ENCODE peak calls at places on chromosomes 16 and 17, in eight cellular contexts. One of them, this sample, is unnamed.

GRCh38 chr16:31700530-31701388 is 172.8 kb upstream of the ZNF267 start:
- DNase-seq in cardiac muscle cell: peak; percentile 90
- DNase-seq in breast epithelium: peak; percentile 84
- DNase-seq in left ventricle myocardium inferior: peak; percentile 82
- DNase-seq in GM12878: peak; percentile 67
- DNase-seq in stomach: peak; percentile 92
- DNase-seq in IMR-90: peak; percentile 49
- DNase-seq in PC-3: no peak
- DNase-seq in this sample: no peak

GRCh38 chr17:46865100-46865499 is 13.7 kb downstream of the WNT9B start:
- DNase-seq in cardiac muscle cell: peak; percentile 23
- DNase-seq in breast epithelium: no peak
- DNase-seq in left ventricle myocardium inferior: no peak
- DNase-seq in GM12878: no peak
- DNase-seq in stomach: no peak
- DNase-seq in IMR-90: peak; percentile 38
- DNase-seq in PC-3: no peak
- DNase-seq in this sample: peak; percentile 58

GRCh38 chr17:35496470-35497290 is 40.8 kb downstream of the SLFN12L start:
- DNase-seq in cardiac muscle cell: no peak
- DNase-seq in breast epithelium: no peak
- DNase-seq in left ventricle myocardium inferior: no peak
- DNase-seq in GM12878: no peak
- DNase-seq in stomach: no peak
- DNase-seq in IMR-90: no peak
- DNase-seq in PC-3: no peak
- DNase-seq in this sample: no peak

GRCh38 chr16:66359811-66360608 is 6.5 kb upstream of the CDH5 start:
- DNase-seq in cardiac muscle cell: no peak
- DNase-seq in breast epithelium: no peak
- DNase-seq in left ventricle myocardium inferior: peak; percentile 58
- DNase-seq in GM12878: no peak
- DNase-seq in stomach: no peak
- DNase-seq in IMR-90: no peak
- DNase-seq in PC-3: no peak
- DNase-seq in this sample: no peak

GRCh38 chr17:82582208-82582607 is 62.7 kb downstream of the FOXK2 start:
- DNase-seq in cardiac muscle cell: no peak
- DNase-seq in breast epithelium: no peak
- DNase-seq in left ventricle myocardium inferior: no peak
- DNase-seq in GM12878: no peak
- DNase-seq in stomach: no peak
- DNase-seq in IMR-90: peak; percentile 59
- DNase-seq in PC-3: no peak
- DNase-seq in this sample: no peak

GRCh38 chr17:19757536-19758180 is 9.6 kb upstream of the ALDH3A1 start:
- DNase-seq in cardiac muscle cell: no peak
- DNase-seq in breast epithelium: no peak
- DNase-seq in left ventricle myocardium inferior: no peak
- DNase-seq in GM12878: no peak
- DNase-seq in stomach: no peak
- DNase-seq in IMR-90: no peak
- DNase-seq in PC-3: no peak
- DNase-seq in this sample: no peak

GRCh38 chr17:17935321-17936271 is 36.6 kb downstream of the TOM1L2 start:
- DNase-seq in cardiac muscle cell: no peak
- DNase-seq in breast epithelium: no peak
- DNase-seq in left ventricle myocardium inferior: no peak
- DNase-seq in GM12878: no peak
- DNase-seq in stomach: no peak
- DNase-seq in IMR-90: peak; percentile 92
- DNase-seq in PC-3: peak; percentile 86
- DNase-seq in this sample: peak; percentile 87

GRCh38 chr16:314351-314750 is 31.4 kb downstream of the PDIA2 start:
- DNase-seq in cardiac muscle cell: no peak
- DNase-seq in breast epithelium: no peak
- DNase-seq in left ventricle myocardium inferior: no peak
- DNase-seq in GM12878: no peak
- DNase-seq in stomach: no peak
- DNase-seq in IMR-90: no peak
- DNase-seq in PC-3: no peak
- DNase-seq in this sample: no peak

GRCh38 chr17:38451840-38452529 is 23.7 kb downstream of the ARHGAP23 start:
- DNase-seq in cardiac muscle cell: no peak
- DNase-seq in breast epithelium: no peak
- DNase-seq in left ventricle myocardium inferior: no peak
- DNase-seq in GM12878: no peak
- DNase-seq in stomach: no peak
- DNase-seq in IMR-90: peak; percentile 94
- DNase-seq in PC-3: no peak
- DNase-seq in this sample: peak; percentile 83

GRCh38 chr17:56880571-56880970 is 33.3 kb downstream of the TRIM25 start:
- DNase-seq in cardiac muscle cell: no peak
- DNase-seq in breast epithelium: no peak
- DNase-seq in left ventricle myocardium inferior: no peak
- DNase-seq in GM12878: no peak
- DNase-seq in stomach: no peak
- DNase-seq in IMR-90: no peak
- DNase-seq in PC-3: no peak
- DNase-seq in this sample: no peak

GRCh38 chr16:54268340-54268739 is 18.2 kb downstream of the IRX3 start:
- DNase-seq in cardiac muscle cell: no peak
- DNase-seq in breast epithelium: no peak
- DNase-seq in left ventricle myocardium inferior: no peak
- DNase-seq in GM12878: no peak
- DNase-seq in stomach: no peak
- DNase-seq in IMR-90: no peak
- DNase-seq in PC-3: no peak
- DNase-seq in this sample: no peak

GRCh38 chr16:15772579-15773293 is 84.1 kb downstream of the MYH11 start:
- DNase-seq in cardiac muscle cell: no peak
- DNase-seq in breast epithelium: no peak
- DNase-seq in left ventricle myocardium inferior: no peak
- DNase-seq in GM12878: no peak
- DNase-seq in stomach: no peak
- DNase-seq in IMR-90: no peak
- DNase-seq in PC-3: peak; percentile 2
- DNase-seq in this sample: no peak

GRCh38 chr17:79664925-79665738 is 54.3 kb upstream of the RBFOX3 start:
- DNase-seq in cardiac muscle cell: peak; percentile 5
- DNase-seq in breast epithelium: peak; percentile 81
- DNase-seq in left ventricle myocardium inferior: peak; percentile 75
- DNase-seq in GM12878: no peak
- DNase-seq in stomach: peak; percentile 93
- DNase-seq in IMR-90: no peak
- DNase-seq in PC-3: peak; percentile 83
- DNase-seq in this sample: no peak

GRCh38 chr17:58249270-58250133 is 11.1 kb downstream of the LPO start:
- DNase-seq in cardiac muscle cell: peak; percentile 70
- DNase-seq in breast epithelium: peak; percentile 63
- DNase-seq in left ventricle myocardium inferior: peak; percentile 64
- DNase-seq in GM12878: no peak
- DNase-seq in stomach: peak; percentile 66
- DNase-seq in IMR-90: peak; percentile 31
- DNase-seq in PC-3: peak; percentile 58
- DNase-seq in this sample: no peak

GRCh38 chr17:65050438-65050837 is 6.1 kb downstream of the GNA13 start:
- DNase-seq in cardiac muscle cell: no peak
- DNase-seq in breast epithelium: no peak
- DNase-seq in left ventricle myocardium inferior: no peak
- DNase-seq in GM12878: no peak
- DNase-seq in stomach: no peak
- DNase-seq in IMR-90: no peak
- DNase-seq in PC-3: no peak
- DNase-seq in this sample: no peak

GRCh38 chr17:65048441-65048840 is 8.1 kb downstream of the GNA13 start:
- DNase-seq in cardiac muscle cell: no peak
- DNase-seq in breast epithelium: no peak
- DNase-seq in left ventricle myocardium inferior: no peak
- DNase-seq in GM12878: no peak
- DNase-seq in stomach: no peak
- DNase-seq in IMR-90: peak; percentile 34
- DNase-seq in PC-3: no peak
- DNase-seq in this sample: no peak

GRCh38 chr17:65046236-65046635 is 10.3 kb downstream of the GNA13 start:
- DNase-seq in cardiac muscle cell: no peak
- DNase-seq in breast epithelium: no peak
- DNase-seq in left ventricle myocardium inferior: no peak
- DNase-seq in GM12878: no peak
- DNase-seq in stomach: no peak
- DNase-seq in IMR-90: no peak
- DNase-seq in PC-3: no peak
- DNase-seq in this sample: no peak

GRCh38 chr17:65049085-65049756 is 7.3 kb downstream of the GNA13 start:
- DNase-seq in cardiac muscle cell: no peak
- DNase-seq in breast epithelium: no peak
- DNase-seq in left ventricle myocardium inferior: no peak
- DNase-seq in GM12878: no peak
- DNase-seq in stomach: no peak
- DNase-seq in IMR-90: no peak
- DNase-seq in PC-3: no peak
- DNase-seq in this sample: no peak

DNA sequence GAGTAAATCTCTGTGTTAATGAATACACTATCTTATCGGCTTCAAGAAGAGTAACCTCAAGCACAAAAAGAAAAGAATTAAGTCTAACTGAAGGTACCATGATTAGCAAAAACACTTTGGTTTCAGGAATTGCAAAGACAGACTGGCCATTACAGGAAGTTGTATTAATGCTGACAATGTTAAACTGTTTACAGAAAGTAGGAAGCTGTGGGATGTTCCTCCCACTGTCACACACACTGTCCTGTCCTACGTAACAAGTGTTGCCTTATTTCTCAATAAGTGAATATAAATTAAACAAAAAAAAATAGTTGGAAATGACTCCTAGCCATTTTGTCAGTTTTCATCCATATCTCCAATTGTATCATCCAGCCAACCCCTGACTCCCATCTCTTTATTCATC is 8.6 kb downstream of the GNA13 start:
- DNase-seq in cardiac muscle cell: no peak
- DNase-seq in breast epithelium: no peak
- DNase-seq in left ventricle myocardium inferior: no peak
- DNase-seq in GM12878: no peak
- DNase-seq in stomach: no peak
- DNase-seq in IMR-90: peak; percentile 36
- DNase-seq in PC-3: no peak
- DNase-seq in this sample: no peak
- H3K36me3 ChIP-seq in cardiac muscle cell: peaks cover 30% of the 10 kb centered on the region
- H3K36me3 ChIP-seq in breast epithelium: no peaks in the 10 kb centered on the region
- H3K36me3 ChIP-seq in left ventricle myocardium inferior: peaks cover 38% of the 10 kb centered on the region
- H3K36me3 ChIP-seq in GM12878: peaks cover 5% of the 10 kb centered on the region
- H3K36me3 ChIP-seq in stomach: peaks cover 10% of the 10 kb centered on the region
- H3K36me3 ChIP-seq in IMR-90: peaks cover 42% of the 10 kb centered on the region
- H3K36me3 ChIP-seq in PC-3: peaks cover 55% of the 10 kb centered on the region
- H3K36me3 ChIP-seq in this sample: peaks cover 4% of the 10 kb centered on the region

DNA sequence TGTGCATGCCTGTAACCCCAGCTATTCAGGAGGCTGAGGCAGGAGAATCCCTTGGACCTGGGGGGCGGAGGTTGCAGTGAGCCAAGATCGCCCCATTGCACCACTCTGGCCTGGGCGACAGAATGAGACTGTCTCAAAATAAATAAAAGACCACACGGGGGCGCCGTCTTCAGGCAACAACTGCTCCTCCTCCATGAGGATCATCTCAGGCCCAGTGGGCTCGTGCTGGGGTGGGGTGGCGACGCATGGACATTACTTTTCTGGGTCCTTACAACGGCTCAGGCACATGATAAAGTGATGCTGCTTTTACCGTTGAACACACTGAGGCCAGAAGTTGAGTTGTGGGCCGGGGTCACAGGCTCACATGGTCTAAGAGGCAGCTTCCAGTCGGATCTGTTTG is 56.2 kb downstream of the PRMT7 start:
- DNase-seq in cardiac muscle cell: peak; percentile 72
- DNase-seq in breast epithelium: no peak
- DNase-seq in left ventricle myocardium inferior: no peak
- DNase-seq in GM12878: no peak
- DNase-seq in stomach: peak; percentile 48
- DNase-seq in IMR-90: peak; percentile 9
- DNase-seq in PC-3: peak; percentile 35
- DNase-seq in this sample: no peak
- TF ChIP-seq CTCF in cardiac muscle cell: peak; percentile 32
- TF ChIP-seq CTCF in breast epithelium: no peak
- TF ChIP-seq CTCF in left ventricle myocardium inferior: peak; percentile 48
- TF ChIP-seq CTCF in GM12878: peak; percentile 41
- TF ChIP-seq CTCF in stomach: peak; percentile 11
- TF ChIP-seq CTCF in IMR-90: peak; percentile 47
- TF ChIP-seq CTCF in PC-3: peak; percentile 37
- TF ChIP-seq CTCF in this sample: peak; percentile 48

GRCh38 chr17:823501-823902 is 41.3 kb downstream of the MRM3 start:
- DNase-seq in cardiac muscle cell: no peak
- DNase-seq in breast epithelium: no peak
- DNase-seq in left ventricle myocardium inferior: no peak
- DNase-seq in GM12878: peak; percentile 52
- DNase-seq in stomach: no peak
- DNase-seq in IMR-90: no peak
- DNase-seq in PC-3: no peak
- DNase-seq in this sample: no peak
- H3K36me3 ChIP-seq in cardiac muscle cell: peaks cover 26% of the 10 kb centered on the region
- H3K36me3 ChIP-seq in breast epithelium: no peaks in the 10 kb centered on the region
- H3K36me3 ChIP-seq in left ventricle myocardium inferior: peaks cover 36% of the 10 kb centered on the region
- H3K36me3 ChIP-seq in GM12878: no peaks in the 10 kb centered on the region
- H3K36me3 ChIP-seq in stomach: peaks cover 11% of the 10 kb centered on the region
- H3K36me3 ChIP-seq in IMR-90: peaks cover 49% of the 10 kb centered on the region
- H3K36me3 ChIP-seq in PC-3: no peaks in the 10 kb centered on the region
- H3K36me3 ChIP-seq in this sample: peaks cover 27% of the 10 kb centered on the region

GRCh38 chr17:78281249-78281865 is 49.9 kb downstream of the TMEM235 start:
- DNase-seq in cardiac muscle cell: no peak
- DNase-seq in breast epithelium: no peak
- DNase-seq in left ventricle myocardium inferior: no peak
- DNase-seq in GM12878: no peak
- DNase-seq in stomach: no peak
- DNase-seq in IMR-90: peak; percentile 22
- DNase-seq in PC-3: no peak
- DNase-seq in this sample: no peak
- TF ChIP-seq CTCF in cardiac muscle cell: no peak
- TF ChIP-seq CTCF in breast epithelium: no peak
- TF ChIP-seq CTCF in left ventricle myocardium inferior: no peak
- TF ChIP-seq CTCF in GM12878: no peak
- TF ChIP-seq CTCF in stomach: no peak
- TF ChIP-seq CTCF in IMR-90: no peak
- TF ChIP-seq CTCF in PC-3: no peak
- TF ChIP-seq CTCF in this sample: no peak

DNA sequence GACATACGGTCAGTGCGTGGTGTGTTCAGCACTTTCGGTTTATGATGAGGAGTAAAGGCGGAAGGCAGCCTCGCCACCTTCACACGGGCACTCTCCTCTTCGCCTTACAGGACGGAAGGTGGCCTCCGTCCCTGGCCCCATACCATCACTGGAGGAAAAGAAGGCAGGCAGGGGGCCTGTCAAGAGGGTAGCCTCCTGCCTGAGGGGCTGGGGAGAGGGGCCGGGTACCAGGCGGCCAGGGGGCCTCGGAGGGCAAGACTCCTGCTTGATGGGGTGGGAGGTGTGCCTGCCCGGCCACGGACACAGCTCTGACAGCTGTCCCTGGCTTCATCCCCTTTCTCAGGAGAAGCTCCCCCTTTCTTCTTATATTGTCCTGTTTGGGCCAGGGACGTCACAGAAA is 15.6 kb upstream of the SLC38A8 start:
- DNase-seq in cardiac muscle cell: no peak
- DNase-seq in breast epithelium: no peak
- DNase-seq in left ventricle myocardium inferior: no peak
- DNase-seq in GM12878: no peak
- DNase-seq in stomach: no peak
- DNase-seq in IMR-90: no peak
- DNase-seq in PC-3: no peak
- DNase-seq in this sample: no peak
- H3K36me3 ChIP-seq in cardiac muscle cell: peaks cover 34% of the 10 kb centered on the region
- H3K36me3 ChIP-seq in breast epithelium: peaks cover 12% of the 10 kb centered on the region
- H3K36me3 ChIP-seq in left ventricle myocardium inferior: peaks cover 82% of the 10 kb centered on the region
- H3K36me3 ChIP-seq in GM12878: peaks cover 33% of the 10 kb centered on the region
- H3K36me3 ChIP-seq in stomach: peaks cover 69% of the 10 kb centered on the region
- H3K36me3 ChIP-seq in IMR-90: peaks cover 63% of the 10 kb centered on the region
- H3K36me3 ChIP-seq in PC-3: peaks cover 14% of the 10 kb centered on the region
- H3K36me3 ChIP-seq in this sample: peaks cover 49% of the 10 kb centered on the region

GRCh38 chr17:410674-411401 is 58.2 kb upstream of the RPH3AL start:
- DNase-seq in cardiac muscle cell: no peak
- DNase-seq in breast epithelium: no peak
- DNase-seq in left ventricle myocardium inferior: no peak
- DNase-seq in GM12878: no peak
- DNase-seq in stomach: no peak
- DNase-seq in IMR-90: peak; percentile 12
- DNase-seq in PC-3: no peak
- DNase-seq in this sample: no peak
- TF ChIP-seq CTCF in cardiac muscle cell: no peak
- TF ChIP-seq CTCF in breast epithelium: no peak
- TF ChIP-seq CTCF in left ventricle myocardium inferior: no peak
- TF ChIP-seq CTCF in GM12878: no peak
- TF ChIP-seq CTCF in stomach: no peak
- TF ChIP-seq CTCF in IMR-90: peak; percentile 36
- TF ChIP-seq CTCF in PC-3: no peak
- TF ChIP-seq CTCF in this sample: no peak